ENCODE peak calls at places on chromosomes 6 and 20, in four cellular contexts. T is HL-60, K is GM12878, W is K562. Z is an unnamed sample.

GRCh38 chr6:136809461-136809860 is 12.9 kb upstream of the PEX7 start:
- DNase-seq in W (no peak), K (no peak), T (no peak), Z (no peak)

GRCh38 chr6:80610821-80611220 is 504.4 kb downstream of the BCKDHB start:
- DNase-seq in W (no peak), T (no peak), K (no peak), Z (no peak)

GRCh38 chr6:99151634-99152344 is 197.7 kb downstream of the FAXC start:
- DNase-seq in T (no peak), K (peak; percentile 4), W (peak; percentile 47), Z (peak; percentile 14)

GRCh38 chr20:23050847-23051627 is 1.6 kb upstream of the THBD start:
- DNase-seq in W (peak; percentile 61), K (no peak), T (no peak), Z (peak; percentile 35)

GRCh38 chr20:48131581-48131980 is 346.3 kb upstream of the SULF2 start:
- DNase-seq in K (no peak), T (no peak), W (no peak), Z (no peak)

GRCh38 chr6:27757307-27757706 is 154.9 kb downstream of the OR2B2 start:
- DNase-seq in W (peak; percentile 43), K (no peak), T (no peak), Z (no peak)

GRCh38 chr6:341914-342831 is 49.4 kb upstream of the IRF4 start:
- DNase-seq in W (no peak), T (no peak), K (peak; percentile 92), Z (no peak)

GRCh38 chr6:65745614-65746013 is 38.6 kb upstream of the EYS start:
- DNase-seq in T (no peak), W (no peak), K (no peak), Z (no peak)

GRCh38 chr6:3801960-3802359 is 47.2 kb upstream of the FAM50B start:
- DNase-seq in T (no peak), K (peak; percentile 56), W (no peak), Z (no peak)

GRCh38 chr6:111087871-111088667 is 766 bp downstream of the SLC16A10 start:
- DNase-seq in K (no peak), T (no peak), W (no peak), Z (no peak)

GRCh38 chr20:25283221-25283951 is 35.5 kb downstream of the PYGB start:
- DNase-seq in K (no peak), T (no peak), W (no peak), Z (no peak)

GRCh38 chr20:58032599-58032998 is 195.9 kb downstream of the ANKRD60 start:
- DNase-seq in W (no peak), T (no peak), K (no peak), Z (no peak)

GRCh38 chr20:37377346-37378081 is 31.6 kb downstream of the SRC start:
- DNase-seq in W (no peak), T (no peak), K (no peak), Z (no peak)

GRCh38 chr6:158040051-158040803 is 58.6 kb downstream of the SYNJ2 start:
- DNase-seq in K (peak; percentile 58), T (peak; percentile 57), W (peak; percentile 94), Z (no peak)

GRCh38 chr6:158038291-158039177 is 56.9 kb downstream of the SYNJ2 start:
- DNase-seq in T (no peak), K (no peak), W (no peak), Z (no peak)

GRCh38 chr6:158040804-158041347 is 59.2 kb downstream of the SYNJ2 start:
- DNase-seq in W (no peak), K (no peak), T (no peak), Z (no peak)

GRCh38 chr6:158039178-158039557 is 57.5 kb downstream of the SYNJ2 start:
- DNase-seq in K (no peak), T (no peak), W (no peak), Z (no peak)

GRCh38 chr6:158039571-158040050 is 57.9 kb downstream of the SYNJ2 start:
- DNase-seq in K (no peak), T (no peak), W (no peak), Z (no peak)
- TF ChIP-seq SPI1 in K (no peak), T (peak; percentile 73), W (peak; percentile 60), Z (no peak)

GRCh38 chr20:17749628-17749978 is 49.8 kb downstream of the BANF2 start:
- DNase-seq in W (no peak), T (no peak), K (no peak), Z (no peak)

GRCh38 chr20:17750722-17751045 is 50.9 kb downstream of the BANF2 start:
- DNase-seq in T (no peak), W (no peak), K (no peak), Z (no peak)

GRCh38 chr20:17748279-17748678 is 48.5 kb downstream of the BANF2 start:
- DNase-seq in T (no peak), W (no peak), K (no peak), Z (no peak)

GRCh38 chr20:17751640-17752039 is 51.9 kb downstream of the BANF2 start:
- DNase-seq in T (no peak), K (no peak), W (no peak), Z (no peak)

DNA sequence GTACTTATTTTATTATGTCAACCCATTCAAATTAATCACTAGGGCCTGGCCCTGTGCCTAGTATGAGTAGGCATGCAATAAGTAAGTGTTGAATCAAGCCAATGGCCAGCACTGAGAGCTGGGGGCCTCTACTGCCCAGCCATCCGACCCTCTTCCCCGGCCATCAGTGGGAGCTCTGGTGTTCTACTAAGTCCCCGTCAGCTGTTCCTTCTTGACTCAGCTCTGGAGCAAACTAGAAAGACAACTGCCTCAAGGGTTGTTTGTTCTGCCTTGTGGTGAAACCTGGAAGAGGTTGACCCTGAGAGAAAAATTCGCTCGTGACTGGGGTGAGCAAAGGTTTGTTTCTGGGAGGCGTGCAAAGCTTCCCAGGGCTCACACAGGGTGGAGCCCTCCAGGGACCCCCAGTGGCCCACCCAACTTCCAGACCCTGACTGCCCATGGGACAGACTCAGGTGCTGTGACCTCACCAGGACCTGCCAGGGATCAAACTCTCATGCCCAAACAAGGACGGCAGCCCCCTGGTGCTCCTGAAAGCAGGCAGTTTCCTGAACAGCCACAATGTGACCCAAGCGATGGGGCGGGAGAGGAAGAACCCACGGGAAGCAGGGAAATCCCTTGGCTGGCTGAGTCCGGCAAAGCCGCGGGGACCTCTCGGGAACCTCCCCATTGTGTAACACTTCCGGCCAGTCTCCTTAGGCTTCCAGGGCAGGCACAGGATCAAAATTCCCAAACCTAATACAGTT is 50.4 kb downstream of the BANF2 start:
- DNase-seq in T (no peak), K (no peak), W (no peak), Z (no peak)
- TF ChIP-seq POLR2AphosphoS5 in T (no peak), K (no peak), W (no peak), Z (no peak)

GRCh38 chr6:133705071-133705470 is 183.8 kb upstream of the TCF21 start:
- DNase-seq in K (no peak), T (no peak), W (no peak), Z (no peak)

GRCh38 chr6:133698272-133698671 is 190.6 kb upstream of the TCF21 start:
- DNase-seq in T (no peak), K (no peak), W (no peak), Z (no peak)

GRCh38 chr6:133699986-133700385 is 188.9 kb upstream of the TCF21 start:
- DNase-seq in W (no peak), T (no peak), K (no peak), Z (no peak)

GRCh38 chr6:133704371-133704770 is 184.5 kb upstream of the TCF21 start:
- DNase-seq in K (no peak), T (no peak), W (no peak), Z (no peak)

DNA sequence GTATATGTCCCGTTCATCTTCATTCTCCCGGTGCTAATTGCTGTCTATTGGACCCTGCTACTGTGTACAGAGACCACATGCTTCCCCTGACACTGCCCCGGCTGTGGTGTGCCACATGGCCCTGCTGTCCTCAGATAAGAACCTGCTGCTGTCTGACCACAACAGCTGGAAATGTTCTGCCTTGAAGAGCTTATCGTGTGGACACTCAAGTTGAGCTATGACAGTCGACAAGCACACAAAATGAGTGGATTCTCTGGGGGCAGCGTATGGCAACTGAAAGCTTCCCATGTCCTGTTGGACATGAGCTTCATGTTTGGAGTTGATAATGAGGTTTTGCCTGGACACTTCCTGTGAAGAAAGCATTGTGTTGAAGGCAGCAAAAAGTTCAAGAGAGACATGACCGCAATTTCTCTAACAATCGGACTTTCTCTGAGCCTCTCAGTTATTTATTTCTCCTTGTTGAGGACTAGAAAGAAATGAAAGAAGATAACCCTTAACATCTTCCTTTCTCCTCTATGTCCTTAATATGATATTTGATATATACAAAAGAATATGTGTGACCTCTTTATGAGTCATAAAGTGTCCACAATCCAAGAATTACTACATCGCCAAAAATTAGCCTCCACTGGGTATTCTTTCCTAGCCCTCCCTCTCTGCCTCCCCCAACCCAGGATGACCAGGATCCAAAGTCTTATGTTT is 187.1 kb upstream of the TCF21 start:
- DNase-seq in W (peak; percentile 81), K (no peak), T (no peak), Z (no peak)
- TF ChIP-seq SPI1 in W (no peak), K (no peak), T (no peak), Z (no peak)

DNA sequence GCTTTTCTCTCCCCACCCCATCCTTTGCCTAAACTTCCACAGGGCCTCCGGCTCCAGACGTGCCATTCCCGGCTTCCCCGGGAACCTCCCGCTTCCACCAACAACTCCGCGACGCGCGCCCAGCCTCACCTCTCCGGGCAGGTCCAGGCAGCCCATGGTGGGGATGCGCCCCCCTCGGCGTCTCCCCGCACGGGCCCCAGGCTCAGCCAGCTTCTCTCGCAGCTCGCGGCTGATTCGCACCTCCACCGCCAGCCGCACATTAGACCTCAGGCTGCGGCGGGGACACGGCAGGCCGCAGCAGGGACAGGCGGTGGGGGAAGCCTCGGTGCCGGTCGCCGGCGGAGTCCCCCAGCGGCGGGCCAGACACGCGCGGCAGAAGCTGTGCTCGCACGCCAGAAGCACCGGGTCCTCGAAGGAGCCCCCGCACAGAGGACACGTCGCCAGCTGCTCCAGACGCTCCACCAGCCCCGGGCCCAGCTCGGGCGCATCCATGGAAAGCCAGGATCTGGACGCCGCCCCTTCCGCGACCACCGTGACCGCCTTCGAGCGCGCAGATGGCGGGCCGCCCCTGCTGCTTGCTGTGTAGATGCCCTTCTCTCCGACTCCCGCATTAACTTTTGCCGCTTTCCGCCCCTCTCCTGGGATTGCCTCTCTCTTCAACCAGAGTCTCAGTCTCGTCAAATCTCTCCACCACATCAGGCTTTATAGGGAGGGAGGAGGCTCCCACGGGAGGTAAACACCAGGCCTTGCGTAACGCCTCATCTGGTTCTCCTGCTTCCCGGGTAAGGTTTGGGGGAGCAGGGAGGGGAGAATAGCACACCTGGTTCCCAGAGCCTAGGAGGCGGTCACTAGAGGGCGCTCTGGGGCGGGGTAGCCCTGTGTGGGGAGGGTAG is at the start of gene RNF39:
- DNase-seq in T (no peak), K (no peak), W (peak; percentile 61), Z (no peak)
- TF ChIP-seq POLR2AphosphoS5 in T (no peak), K (no peak), W (no peak), Z (no peak)

GRCh38 chr6:43934183-43934802 is 164.3 kb downstream of the VEGFA start:
- DNase-seq in K (no peak), W (no peak), T (no peak), Z (no peak)
- TF ChIP-seq SPI1 in K (peak; percentile 34), W (peak; percentile 93), T (peak; percentile 79), Z (peak; percentile 44)

DNA sequence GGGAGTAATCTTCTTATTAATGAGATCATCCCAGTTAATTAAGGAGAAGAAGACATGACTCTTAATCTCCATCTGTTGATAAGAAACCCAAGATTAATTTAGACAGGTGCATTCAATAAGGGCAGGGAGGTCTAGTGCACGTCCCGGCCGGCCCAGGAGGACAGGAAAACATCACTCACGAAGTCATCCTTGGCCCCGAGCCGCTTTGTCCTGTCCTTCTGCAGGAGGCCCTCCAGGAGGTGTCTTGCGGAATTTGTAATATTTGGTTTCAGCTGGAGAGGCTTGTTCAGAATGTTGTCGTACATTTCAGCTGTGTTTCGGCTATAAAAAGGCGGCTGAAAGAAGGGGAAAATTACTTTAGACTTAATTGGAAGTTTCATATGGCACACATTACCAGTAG is 118.4 kb upstream of the SLC2A12 start:
- DNase-seq in K (no peak), T (no peak), W (peak; percentile 17), Z (no peak)
- TF ChIP-seq POLR2AphosphoS5 in K (no peak), T (no peak), W (no peak), Z (no peak)